ENCODE peak calls at places on chromosomes 11 and 22, in four cellular contexts. Z is H1, C is K562, D is IMR-90. O is an unnamed sample.

GRCh38 chr22:19648419-19648929 is 65.8 kb upstream of the SEPTIN5 start:
- DNase-seq in Z (no peak), C (peak; percentile 51), D (no peak), O (no peak)

GRCh38 chr11:74970852-74971395 is 17.8 kb upstream of the NEU3 start:
- DNase-seq in Z (no peak), C (no peak), D (no peak), O (no peak)

GRCh38 chr11:12963789-12964536 is 45.2 kb upstream of the RASSF10 start:
- DNase-seq in Z (peak; percentile 49), C (peak; percentile 89), D (peak; percentile 48), O (peak; percentile 7)

GRCh38 chr11:87892291-87892690 is 283.0 kb downstream of the RAB38 start:
- DNase-seq in Z (no peak), C (no peak), D (no peak), O (no peak)

GRCh38 chr22:18971321-18971751 is 35.2 kb upstream of the PRODH start:
- DNase-seq in Z (no peak), C (no peak), D (no peak), O (no peak)

GRCh38 chr22:36289406-36289870 is 36.5 kb downstream of the APOL1 start:
- DNase-seq in Z (no peak), C (no peak), D (no peak), O (no peak)

GRCh38 chr22:32858121-32858703 is 56.7 kb downstream of the TIMP3 start:
- DNase-seq in Z (no peak), C (no peak), D (no peak), O (no peak)

GRCh38 chr22:27438271-27438980 is 363.1 kb downstream of the MN1 start:
- DNase-seq in Z (no peak), C (no peak), D (peak; percentile 9), O (no peak)

GRCh38 chr22:37552560-37553163 is 7.6 kb upstream of the CDC42EP1 start:
- DNase-seq in Z (no peak), C (peak; percentile 88), D (peak; percentile 55), O (no peak)

GRCh38 chr22:18987765-18988164 is 51.7 kb upstream of the PRODH start:
- DNase-seq in Z (peak; percentile 43), C (peak; percentile 83), D (no peak), O (no peak)

GRCh38 chr11:1317432-1317831 is 8.0 kb upstream of the TOLLIP start:
- DNase-seq in Z (no peak), C (no peak), D (no peak), O (no peak)

GRCh38 chr11:117872962-117873827 is 3.3 kb downstream of the FXYD6 start:
- DNase-seq in Z (no peak), C (no peak), D (no peak), O (no peak)

GRCh38 chr11:17434108-17434507 is 42.5 kb downstream of the ABCC8 start:
- DNase-seq in Z (no peak), C (no peak), D (no peak), O (no peak)

GRCh38 chr11:124600924-124601323 is 10.3 kb upstream of the PANX3 start:
- DNase-seq in Z (no peak), C (no peak), D (no peak), O (no peak)

GRCh38 chr11:126410649-126411048 is 55.2 kb downstream of the ST3GAL4 start:
- DNase-seq in Z (no peak), C (no peak), D (peak; percentile 22), O (no peak)

GRCh38 chr11:117226388-117227385 is 5.2 kb downstream of the PCSK7 start:
- DNase-seq in Z (no peak), C (peak; percentile 63), D (peak; percentile 78), O (peak; percentile 35)

GRCh38 chr11:13776134-13776815 is 107.8 kb downstream of the FAR1 start:
- DNase-seq in Z (no peak), C (no peak), D (no peak), O (no peak)

GRCh38 chr22:47610766-47611165 is 848.3 kb downstream of the TBC1D22A start:
- DNase-seq in Z (no peak), C (peak; percentile 19), D (no peak), O (no peak)

GRCh38 chr22:30909306-30909705 is 59.3 kb downstream of the MORC2 start:
- DNase-seq in Z (no peak), C (no peak), D (no peak), O (no peak)

GRCh38 chr11:35791088-35791958 is 128.7 kb downstream of the TRIM44 start:
- DNase-seq in Z (no peak), C (no peak), D (peak; percentile 43), O (no peak)

GRCh38 chr11:96037267-96037990 is 113.5 kb upstream of the MTMR2 start:
- DNase-seq in Z (no peak), C (no peak), D (no peak), O (no peak)

GRCh38 chr11:17298302-17298701 is 21.8 kb downstream of the NUCB2 start:
- DNase-seq in Z (no peak), C (no peak), D (peak; percentile 39), O (no peak)

GRCh38 chr11:47589103-47589502 is 2.6 kb downstream of the FAM180B start:
- DNase-seq in Z (no peak), C (no peak), D (no peak), O (no peak)

GRCh38 chr11:47586043-47586442 is 435 bp upstream of the FAM180B start:
- DNase-seq in Z (no peak), C (no peak), D (no peak), O (no peak)

GRCh38 chr11:47586456-47586855 is at the start of gene FAM180B:
- DNase-seq in Z (no peak), C (no peak), D (no peak), O (no peak)

GRCh38 chr11:47587733-47588326 is 1.4 kb downstream of the FAM180B start:
- DNase-seq in Z (no peak), C (no peak), D (no peak), O (no peak)

GRCh38 chr11:47587039-47587675 is 679 bp downstream of the FAM180B start:
- DNase-seq in Z (no peak), C (no peak), D (no peak), O (no peak)
- TF ChIP-seq CHD1 in Z (no peak), C (no peak), D (no peak), O (no peak)

DNA sequence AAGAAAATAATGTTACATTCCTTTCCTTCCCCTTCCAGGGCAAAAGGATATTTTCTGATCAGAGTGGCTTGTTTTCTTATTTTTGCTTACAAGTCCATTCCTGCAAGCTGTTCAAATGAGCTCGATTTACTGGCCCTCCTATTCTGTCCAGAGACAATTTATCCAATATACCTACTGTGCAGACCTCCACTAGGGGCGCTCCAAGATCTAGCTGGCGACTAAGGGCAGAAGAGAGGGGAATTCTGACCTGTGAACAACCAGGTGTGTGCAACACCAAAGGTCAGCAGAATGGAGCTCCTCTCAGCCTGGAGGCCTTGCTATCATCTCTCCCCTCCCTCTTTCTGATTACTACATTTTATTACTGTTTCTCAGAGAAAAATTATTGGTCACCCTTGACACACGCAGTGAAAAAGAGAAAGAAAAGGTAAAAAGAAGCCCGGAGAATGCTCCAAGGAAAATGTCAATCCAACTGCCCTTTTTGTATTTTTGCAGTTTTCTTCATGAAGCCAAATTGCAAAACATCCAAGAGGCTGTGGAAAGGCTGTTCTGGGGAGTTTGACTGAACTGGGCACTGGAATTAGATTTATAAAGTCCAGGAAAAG is 3.2 kb downstream of the SEZ6L start:
- DNase-seq in Z (no peak), C (peak; percentile 48), D (peak; percentile 4), O (no peak)
- TF ChIP-seq CHD1 in Z (no peak), C (no peak), D (no peak), O (no peak)

DNA sequence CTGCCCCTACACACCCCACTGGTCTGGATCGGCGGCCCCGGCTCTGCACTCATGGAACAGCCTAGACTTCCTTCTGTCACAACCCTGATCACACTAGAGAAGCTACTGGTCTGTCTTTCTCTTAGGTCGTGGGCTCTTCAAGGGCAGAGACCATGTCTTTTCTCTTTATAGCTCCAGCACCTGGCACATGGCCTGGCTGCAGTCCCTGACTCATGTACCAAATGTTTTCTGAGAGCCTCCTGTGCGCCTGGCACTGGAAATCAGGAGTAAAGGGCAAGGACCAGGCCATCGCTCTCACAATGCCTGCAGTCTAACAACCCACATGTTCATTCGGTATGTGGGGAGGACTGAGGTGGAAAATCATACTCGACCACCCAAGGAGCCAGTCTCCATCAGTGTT is 7.5 kb downstream of the ASCC2 start:
- DNase-seq in Z (no peak), C (no peak), D (no peak), O (no peak)
- TF ChIP-seq CHD1 in Z (no peak), C (no peak), D (no peak), O (no peak)

GRCh38 chr11:83610996-83611395 is 324.8 kb upstream of the CCDC90B start:
- DNase-seq in Z (no peak), C (no peak), D (no peak), O (no peak)
- TF ChIP-seq CHD1 in Z (no peak), C (no peak), D (no peak), O (no peak)

GRCh38 chr11:3122775-3123201 is 42.3 kb downstream of the OSBPL5 start:
- DNase-seq in Z (no peak), C (no peak), D (no peak), O (no peak)

GRCh38 chr11:3124821-3125220 is 40.3 kb downstream of the OSBPL5 start:
- DNase-seq in Z (no peak), C (no peak), D (no peak), O (no peak)

GRCh38 chr11:3123761-3124733 is 41.1 kb downstream of the OSBPL5 start:
- DNase-seq in Z (no peak), C (no peak), D (peak; percentile 97), O (no peak)

GRCh38 chr11:3121931-3122774 is 43.0 kb downstream of the OSBPL5 start:
- DNase-seq in Z (no peak), C (no peak), D (no peak), O (no peak)

GRCh38 chr11:3123316-3123715 is 41.8 kb downstream of the OSBPL5 start:
- DNase-seq in Z (no peak), C (no peak), D (no peak), O (no peak)
- TF ChIP-seq CHD1 in Z (no peak), C (no peak), D (no peak), O (no peak)

DNA sequence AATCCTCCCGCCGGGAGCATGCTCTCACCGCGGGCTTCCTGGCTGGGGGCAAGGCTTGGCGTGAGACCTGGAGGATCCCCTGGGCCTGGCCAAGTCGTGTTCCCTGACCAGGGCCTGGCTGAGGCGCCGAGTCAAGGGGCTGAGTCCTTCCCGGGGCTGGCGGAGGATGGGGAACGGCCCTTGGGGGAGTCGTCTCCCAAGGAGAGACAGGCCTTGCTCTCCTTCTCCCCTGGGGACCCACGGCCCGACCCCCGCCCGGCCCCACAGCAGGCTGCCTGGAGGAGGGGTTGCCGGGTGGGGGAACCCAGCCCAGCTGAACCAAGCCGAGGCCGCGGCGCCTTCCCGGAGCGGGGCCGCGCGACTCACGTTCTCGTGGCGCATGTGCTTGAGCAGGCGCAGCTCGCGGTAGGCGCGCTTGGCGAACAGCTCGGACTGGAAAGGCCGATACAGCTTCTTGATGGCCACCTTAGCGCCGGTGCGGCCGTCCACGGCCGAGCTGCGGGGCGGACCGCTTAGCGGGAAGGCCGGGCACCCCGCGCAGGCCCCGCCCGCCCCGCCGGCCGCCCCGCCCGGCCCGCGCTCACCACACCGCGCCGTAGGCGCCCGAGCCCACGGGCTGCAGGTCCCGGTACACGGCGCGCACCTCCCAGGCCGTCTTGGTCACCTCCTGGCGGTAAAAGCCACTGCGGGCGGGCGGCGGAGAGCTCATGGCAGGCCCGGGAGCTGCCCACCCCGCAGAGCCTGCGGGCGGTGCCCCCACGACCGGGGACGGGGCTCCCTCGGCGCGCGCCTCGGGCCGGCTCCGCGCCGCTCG is 475 bp downstream of the MAPK12 start:
- DNase-seq in Z (no peak), C (peak; percentile 64), D (peak; percentile 67), O (no peak)
- TF ChIP-seq CHD1 in Z (no peak), C (no peak), D (no peak), O (no peak)

O was measured in GM12878.